ENCODE peak calls at places on chromosome 7, in four cellular contexts. One of them, this sample, is unnamed.
A peak's percentile ranks its signal among the peaks of the same experiment; 100 is the strongest.

GRCh38 chr7:30464231-30464660 is 14.3 kb downstream of the NOD1 start:
- DNase-seq in NCI-H1105: no peak
- DNase-seq in HT1080: no peak
- DNase-seq in nephron progenitor cell: no peak
- DNase-seq in this sample: peak; percentile 46

GRCh38 chr7:155303039-155303593 is 5.4 kb downstream of the INSIG1 start:
- DNase-seq in NCI-H1105: no peak
- DNase-seq in HT1080: no peak
- DNase-seq in nephron progenitor cell: no peak
- DNase-seq in this sample: no peak

GRCh38 chr7:89988070-89988469 is 166.2 kb upstream of the STEAP1 start:
- DNase-seq in NCI-H1105: no peak
- DNase-seq in HT1080: peak; percentile 33
- DNase-seq in nephron progenitor cell: no peak
- DNase-seq in this sample: no peak

GRCh38 chr7:12851841-12852240 is 164.4 kb downstream of the ARL4A start:
- DNase-seq in NCI-H1105: no peak
- DNase-seq in HT1080: no peak
- DNase-seq in nephron progenitor cell: no peak
- DNase-seq in this sample: no peak

GRCh38 chr7:148856035-148856881 is 27.8 kb downstream of the EZH2 start:
- DNase-seq in NCI-H1105: no peak
- DNase-seq in HT1080: peak; percentile 40
- DNase-seq in nephron progenitor cell: peak; percentile 26
- DNase-seq in this sample: no peak

GRCh38 chr7:75689246-75690099 is 49.3 kb downstream of the HIP1 start:
- DNase-seq in NCI-H1105: no peak
- DNase-seq in HT1080: no peak
- DNase-seq in nephron progenitor cell: no peak
- DNase-seq in this sample: peak; percentile 22

GRCh38 chr7:34596887-34597286 is 61.1 kb upstream of the NPSR1 start:
- DNase-seq in NCI-H1105: no peak
- DNase-seq in HT1080: peak; percentile 11
- DNase-seq in nephron progenitor cell: no peak
- DNase-seq in this sample: no peak

GRCh38 chr7:2508327-2509231 is 11.0 kb upstream of the LFNG start:
- DNase-seq in NCI-H1105: no peak
- DNase-seq in HT1080: peak; percentile 57
- DNase-seq in nephron progenitor cell: peak; percentile 71
- DNase-seq in this sample: peak; percentile 84

GRCh38 chr7:115707236-115707635 is 323.3 kb downstream of the TFEC start:
- DNase-seq in NCI-H1105: peak; percentile 83
- DNase-seq in HT1080: peak; percentile 2
- DNase-seq in nephron progenitor cell: no peak
- DNase-seq in this sample: no peak

GRCh38 chr7:33107136-33108066 is 1.8 kb downstream of the RP9 start:
- DNase-seq in NCI-H1105: peak; percentile 17
- DNase-seq in HT1080: peak; percentile 55
- DNase-seq in nephron progenitor cell: peak; percentile 44
- DNase-seq in this sample: no peak

GRCh38 chr7:10412426-10413019 is 561.1 kb upstream of the PHF14 start:
- DNase-seq in NCI-H1105: peak; percentile 15
- DNase-seq in HT1080: peak; percentile 29
- DNase-seq in nephron progenitor cell: peak; percentile 34
- DNase-seq in this sample: no peak

GRCh38 chr7:27346531-27347260 is 104.1 kb downstream of the EVX1 start:
- DNase-seq in NCI-H1105: peak; percentile 16
- DNase-seq in HT1080: peak; percentile 94
- DNase-seq in nephron progenitor cell: peak; percentile 8
- DNase-seq in this sample: peak; percentile 75

This sample was measured in sigmoid colon.